ENCODE peak calls at places on chromosomes 5 and 9, in nine cellular contexts. One of them, this sample, is unnamed.

GRCh38 chr9:122580360-122580759 is 2.8 kb downstream of the OR1L8 start:
- DNase-seq in caudate nucleus: no peak
- DNase-seq in colonic mucosa: no peak
- DNase-seq in uterus: no peak
- DNase-seq in glutamatergic neuron: no peak
- DNase-seq in HT1080: peak
- DNase-seq in MM.1S: no peak
- DNase-seq in AG20443: peak
- DNase-seq in H54: peak
- DNase-seq in this sample: peak

GRCh38 chr5:40429258-40430111 is 250.2 kb upstream of the PTGER4 start:
- DNase-seq in HT1080: peak
- DNase-seq in H54: no peak
- DNase-seq in colonic mucosa: no peak
- DNase-seq in glutamatergic neuron: no peak
- DNase-seq in uterus: no peak
- DNase-seq in MM.1S: no peak
- DNase-seq in caudate nucleus: no peak
- DNase-seq in AG20443: no peak
- DNase-seq in this sample: peak

GRCh38 chr5:168162464-168162863 is 129.0 kb upstream of the WWC1 start:
- DNase-seq in caudate nucleus: no peak
- DNase-seq in uterus: no peak
- DNase-seq in AG20443: no peak
- DNase-seq in glutamatergic neuron: peak
- DNase-seq in H54: no peak
- DNase-seq in colonic mucosa: no peak
- DNase-seq in MM.1S: no peak
- DNase-seq in HT1080: no peak
- DNase-seq in this sample: no peak

GRCh38 chr5:179923422-179923821 is 15.7 kb upstream of the TBC1D9B start:
- DNase-seq in caudate nucleus: no peak
- DNase-seq in colonic mucosa: no peak
- DNase-seq in MM.1S: no peak
- DNase-seq in AG20443: no peak
- DNase-seq in HT1080: peak
- DNase-seq in H54: no peak
- DNase-seq in uterus: no peak
- DNase-seq in glutamatergic neuron: no peak
- DNase-seq in this sample: no peak

GRCh38 chr5:127298623-127299022 is 8.0 kb downstream of the MEGF10 start:
- DNase-seq in colonic mucosa: no peak
- DNase-seq in glutamatergic neuron: no peak
- DNase-seq in AG20443: no peak
- DNase-seq in HT1080: no peak
- DNase-seq in uterus: no peak
- DNase-seq in caudate nucleus: peak
- DNase-seq in MM.1S: no peak
- DNase-seq in H54: no peak
- DNase-seq in this sample: no peak

GRCh38 chr9:84851935-84852585 is 182.5 kb downstream of the NTRK2 start:
- DNase-seq in H54: peak
- DNase-seq in glutamatergic neuron: no peak
- DNase-seq in uterus: peak
- DNase-seq in AG20443: peak
- DNase-seq in MM.1S: no peak
- DNase-seq in caudate nucleus: no peak
- DNase-seq in HT1080: peak
- DNase-seq in colonic mucosa: no peak
- DNase-seq in this sample: peak

GRCh38 chr9:68763104-68763503 is 58.1 kb downstream of the PIP5K1B start:
- DNase-seq in AG20443: no peak
- DNase-seq in colonic mucosa: no peak
- DNase-seq in MM.1S: no peak
- DNase-seq in H54: no peak
- DNase-seq in caudate nucleus: no peak
- DNase-seq in HT1080: no peak
- DNase-seq in uterus: no peak
- DNase-seq in glutamatergic neuron: no peak
- DNase-seq in this sample: no peak

GRCh38 chr5:181152406-181152805 is 5.0 kb downstream of the OR2V2 start:
- DNase-seq in colonic mucosa: no peak
- DNase-seq in glutamatergic neuron: no peak
- DNase-seq in caudate nucleus: no peak
- DNase-seq in AG20443: no peak
- DNase-seq in HT1080: peak
- DNase-seq in MM.1S: no peak
- DNase-seq in uterus: no peak
- DNase-seq in H54: peak
- DNase-seq in this sample: peak

GRCh38 chr9:137435980-137436760 is 5.0 kb downstream of the ENTPD8 start:
- DNase-seq in colonic mucosa: peak
- DNase-seq in AG20443: peak
- DNase-seq in HT1080: peak
- DNase-seq in uterus: peak
- DNase-seq in H54: peak
- DNase-seq in MM.1S: no peak
- DNase-seq in glutamatergic neuron: peak
- DNase-seq in caudate nucleus: no peak
- DNase-seq in this sample: peak

GRCh38 chr5:91052977-91053732 is 330.0 kb downstream of the ARRDC3 start:
- DNase-seq in colonic mucosa: no peak
- DNase-seq in HT1080: no peak
- DNase-seq in uterus: no peak
- DNase-seq in glutamatergic neuron: no peak
- DNase-seq in MM.1S: no peak
- DNase-seq in AG20443: no peak
- DNase-seq in H54: no peak
- DNase-seq in caudate nucleus: no peak
- DNase-seq in this sample: no peak

GRCh38 chr9:92095236-92095635 is 20.0 kb downstream of the SPTLC1 start:
- DNase-seq in colonic mucosa: no peak
- DNase-seq in caudate nucleus: no peak
- DNase-seq in H54: no peak
- DNase-seq in uterus: no peak
- DNase-seq in MM.1S: no peak
- DNase-seq in HT1080: no peak
- DNase-seq in glutamatergic neuron: no peak
- DNase-seq in AG20443: no peak
- DNase-seq in this sample: no peak

GRCh38 chr5:103139264-103139865 is 19.3 kb downstream of the PPIP5K2 start:
- DNase-seq in uterus: peak
- DNase-seq in colonic mucosa: peak
- DNase-seq in H54: peak
- DNase-seq in AG20443: peak
- DNase-seq in MM.1S: peak
- DNase-seq in glutamatergic neuron: peak
- DNase-seq in caudate nucleus: peak
- DNase-seq in HT1080: peak
- DNase-seq in this sample: peak

GRCh38 chr5:117800261-117800660 is 1188.1 kb downstream of the DTWD2 start:
- DNase-seq in MM.1S: no peak
- DNase-seq in colonic mucosa: no peak
- DNase-seq in caudate nucleus: no peak
- DNase-seq in AG20443: no peak
- DNase-seq in H54: no peak
- DNase-seq in HT1080: no peak
- DNase-seq in uterus: no peak
- DNase-seq in glutamatergic neuron: no peak
- DNase-seq in this sample: no peak

GRCh38 chr9:15977438-15977837 is 424.6 kb downstream of the CCDC171 start:
- DNase-seq in MM.1S: no peak
- DNase-seq in glutamatergic neuron: no peak
- DNase-seq in caudate nucleus: no peak
- DNase-seq in HT1080: no peak
- DNase-seq in H54: no peak
- DNase-seq in colonic mucosa: no peak
- DNase-seq in uterus: no peak
- DNase-seq in AG20443: no peak
- DNase-seq in this sample: no peak

GRCh38 chr5:35247645-35248034 is 17.4 kb upstream of the PRLR start:
- DNase-seq in uterus: no peak
- DNase-seq in colonic mucosa: no peak
- DNase-seq in glutamatergic neuron: no peak
- DNase-seq in HT1080: peak
- DNase-seq in MM.1S: no peak
- DNase-seq in AG20443: no peak
- DNase-seq in H54: no peak
- DNase-seq in caudate nucleus: no peak
- DNase-seq in this sample: no peak

GRCh38 chr5:9058161-9058560 is 487.7 kb downstream of the SEMA5A start:
- DNase-seq in glutamatergic neuron: no peak
- DNase-seq in AG20443: no peak
- DNase-seq in colonic mucosa: no peak
- DNase-seq in HT1080: no peak
- DNase-seq in MM.1S: no peak
- DNase-seq in uterus: no peak
- DNase-seq in caudate nucleus: no peak
- DNase-seq in H54: no peak
- DNase-seq in this sample: no peak

This sample was measured in RKO.